ENCODE peak calls at places on chromosomes 6 and 20, in five cellular contexts. D is tibial nerve, T is H9, K is PC-9, N is GM12864. W is an unnamed sample.

GRCh38 chr6:13767121-13767794 is 47.1 kb downstream of the MCUR1 start:
- DNase-seq in K (no peak), N (no peak), D (peak; percentile 57), T (peak; percentile 50), W (no peak)

GRCh38 chr20:3679749-3680700 is 1.8 kb downstream of the ADAM33 start:
- DNase-seq in N (no peak), K (no peak), T (no peak), D (peak; percentile 63), W (no peak)

GRCh38 chr6:149925974-149926777 is 3.3 kb upstream of the RAET1G start:
- DNase-seq in K (peak; percentile 66), T (peak; percentile 90), D (peak; percentile 96), N (no peak), W (no peak)

GRCh38 chr6:129750390-129750789 is 40.4 kb upstream of the ARHGAP18 start:
- DNase-seq in K (no peak), T (no peak), D (no peak), N (no peak), W (no peak)

GRCh38 chr6:13466304-13467215 is 20.8 kb downstream of the GFOD1 start:
- DNase-seq in N (no peak), T (no peak), D (no peak), K (no peak), W (no peak)

GRCh38 chr6:89368107-89368506 is 15.6 kb upstream of the UBE2J1 start:
- DNase-seq in N (no peak), K (no peak), D (peak; percentile 80), T (no peak), W (no peak)

GRCh38 chr20:37800618-37801017 is 102.3 kb upstream of the VSTM2L start:
- DNase-seq in T (no peak), N (no peak), K (no peak), D (no peak), W (no peak)

GRCh38 chr6:159217595-159218275 is 48.5 kb downstream of the FNDC1 start:
- DNase-seq in D (no peak), T (peak; percentile 86), N (no peak), K (no peak), W (peak; percentile 24)

GRCh38 chr6:3538536-3538935 is 81.7 kb upstream of the SLC22A23 start:
- DNase-seq in N (no peak), K (no peak), T (no peak), D (no peak), W (no peak)

GRCh38 chr20:54062812-54063280 is 7.5 kb downstream of the BCAS1 start:
- DNase-seq in K (peak; percentile 60), T (no peak), N (no peak), D (no peak), W (no peak)

GRCh38 chr6:87102296-87102695 is 7.4 kb upstream of the CGA start:
- DNase-seq in D (no peak), T (no peak), N (no peak), K (no peak), W (no peak)

GRCh38 chr6:30447237-30447636 is 42.1 kb upstream of the HLA-E start:
- DNase-seq in T (peak; percentile 83), K (no peak), N (no peak), D (no peak), W (no peak)

GRCh38 chr6:80541186-80541585 is 434.7 kb downstream of the BCKDHB start:
- DNase-seq in N (no peak), T (no peak), K (peak; percentile 84), D (no peak), W (no peak)

GRCh38 chr20:50533464-50533863 is 23.3 kb downstream of the PTPN1 start:
- DNase-seq in T (no peak), D (no peak), K (no peak), N (no peak), W (no peak)

GRCh38 chr20:45456632-45457031 is 12.9 kb upstream of the WFDC2 start:
- DNase-seq in N (no peak), T (peak; percentile 73), D (no peak), K (no peak), W (no peak)

GRCh38 chr6:156508923-156509322 is 268.3 kb upstream of the ARID1B start:
- DNase-seq in D (no peak), N (no peak), K (no peak), T (no peak), W (no peak)

GRCh38 chr6:11609324-11610071 is 71.9 kb downstream of the TMEM170B start:
- DNase-seq in T (no peak), K (peak; percentile 80), D (no peak), N (no peak), W (no peak)

GRCh38 chr20:8076505-8077498 is 55.3 kb upstream of the PLCB1 start:
- DNase-seq in K (no peak), D (no peak), N (no peak), T (no peak), W (no peak)

GRCh38 chr20:39568090-39568489 is 605.9 kb downstream of the DHX35 start:
- DNase-seq in D (no peak), T (no peak), N (no peak), K (no peak), W (peak; percentile 30)

DNA sequence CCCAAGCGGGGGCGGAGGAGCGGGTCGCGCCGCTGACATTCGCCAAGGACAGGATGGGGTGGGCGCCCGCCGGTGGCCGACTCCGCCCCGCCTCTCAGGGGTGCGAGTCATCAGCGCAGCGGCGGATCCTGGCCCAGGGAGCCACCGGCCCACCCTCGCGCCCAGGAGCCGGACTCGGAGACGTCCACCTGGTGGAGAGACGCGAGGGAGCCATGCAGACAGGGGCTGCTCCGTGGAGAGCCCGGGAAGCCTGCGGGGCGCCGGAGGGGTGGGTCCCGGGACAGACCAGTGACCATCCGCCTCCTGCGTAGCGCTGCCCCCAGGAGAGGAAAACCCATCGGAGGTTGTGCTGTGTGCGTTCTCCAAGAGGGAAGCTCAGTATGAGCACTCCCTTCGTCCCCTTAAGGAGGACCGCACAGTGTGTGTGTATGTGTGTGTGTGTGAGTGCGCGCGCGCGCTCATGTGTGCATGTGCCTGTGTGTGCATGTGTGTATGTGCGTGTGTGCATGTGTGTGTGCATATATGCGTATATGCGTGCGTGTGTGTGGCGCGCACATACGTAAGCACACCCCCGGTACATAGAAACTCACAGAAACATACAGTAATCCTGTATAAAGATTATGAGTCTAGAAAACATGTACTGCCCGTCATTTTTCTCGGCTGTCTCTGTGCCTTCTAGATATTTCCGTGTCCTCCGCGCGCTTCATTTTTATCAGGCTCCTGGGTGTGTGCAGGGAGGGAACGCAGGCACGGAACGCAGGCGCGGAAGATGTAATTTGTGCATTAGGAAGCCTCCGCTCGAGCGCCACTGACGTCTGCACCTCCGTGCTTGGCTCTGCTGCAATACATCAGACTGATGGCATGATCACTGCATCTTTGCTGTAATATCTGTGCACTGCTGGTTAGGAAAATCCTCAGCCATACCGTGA is 158.9 kb downstream of the TBXT start:
- DNase-seq in K (no peak), N (no peak), D (no peak), T (peak; percentile 53), W (no peak)
- TF ChIP-seq CTCF in K (no peak), N (no peak), D (no peak), T (peak; percentile 24), W (no peak)

GRCh38 chr20:10447028-10447427 is 11.9 kb downstream of the SLX4IP start:
- DNase-seq in K (peak; percentile 52), N (peak; percentile 84), T (no peak), D (no peak), W (peak; percentile 47)
- TF ChIP-seq CTCF in K (no peak), N (no peak), T (no peak), D (no peak), W (no peak)

GRCh38 chr6:10413850-10414765 is 766 bp downstream of the TFAP2A start:
- DNase-seq in K (peak; percentile 63), D (no peak), N (no peak), T (peak; percentile 67), W (no peak)
- TF ChIP-seq CTCF in K (no peak), D (no peak), N (no peak), T (peak; percentile 31), W (no peak)

GRCh38 chr20:34673411-34673810 is 3.5 kb downstream of the PIGU start:
- DNase-seq in D (no peak), T (no peak), K (no peak), N (no peak), W (no peak)

GRCh38 chr20:34675993-34676641 is 775 bp downstream of the PIGU start:
- DNase-seq in K (no peak), T (no peak), N (no peak), D (no peak), W (no peak)

GRCh38 chr20:34675561-34675960 is 1.3 kb downstream of the PIGU start:
- DNase-seq in N (no peak), K (no peak), D (no peak), T (no peak), W (no peak)

GRCh38 chr20:34680586-34680985 is 3.7 kb upstream of the PIGU start:
- DNase-seq in N (no peak), D (no peak), K (peak; percentile 43), T (no peak), W (no peak)

GRCh38 chr20:34676642-34677373 is at the start of gene PIGU:
- DNase-seq in K (peak; percentile 83), T (peak; percentile 93), N (peak; percentile 92), D (peak; percentile 85), W (peak; percentile 99)
- TF ChIP-seq CTCF in K (no peak), T (peak; percentile 28), N (no peak), D (peak; percentile 34), W (no peak)

GRCh38 chr20:21202284-21202683 is 76.4 kb downstream of the KIZ start:
- DNase-seq in T (no peak), D (no peak), K (peak; percentile 88), N (no peak), W (no peak)
- TF ChIP-seq CTCF in T (no peak), D (no peak), K (no peak), N (no peak), W (no peak)

DNA sequence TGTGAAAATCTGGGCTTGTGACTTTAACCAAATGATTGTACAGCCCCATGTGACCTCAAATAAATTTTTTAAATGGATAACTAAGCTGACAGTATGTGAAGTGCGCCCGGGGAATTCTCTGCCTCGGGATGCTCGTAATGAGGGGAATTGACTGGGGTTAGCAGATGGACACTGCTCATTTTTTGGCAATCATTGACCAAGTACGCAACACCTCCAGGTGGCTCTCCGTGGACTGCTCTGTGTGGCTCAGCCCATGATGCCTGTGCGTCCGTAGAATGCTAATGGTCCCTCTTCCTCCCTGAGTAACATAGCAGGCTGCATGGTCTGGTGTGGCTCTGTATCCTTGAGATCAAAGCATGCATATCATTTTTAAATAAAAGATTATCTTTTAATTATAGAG is 42.4 kb downstream of the FARS2 start:
- DNase-seq in D (no peak), T (no peak), K (no peak), N (no peak), W (no peak)
- TF ChIP-seq CTCF in D (no peak), T (no peak), K (no peak), N (no peak), W (no peak)

GRCh38 chr6:1687402-1687801 is 77.7 kb downstream of the FOXC1 start:
- DNase-seq in D (no peak), K (no peak), T (no peak), N (no peak), W (no peak)

GRCh38 chr6:1689141-1689540 is 79.4 kb downstream of the FOXC1 start:
- DNase-seq in D (no peak), N (no peak), K (peak; percentile 87), T (no peak), W (no peak)

GRCh38 chr6:1688396-1688795 is 78.7 kb downstream of the FOXC1 start:
- DNase-seq in T (no peak), D (no peak), K (no peak), N (no peak), W (no peak)

GRCh38 chr6:1686117-1687098 is 76.7 kb downstream of the FOXC1 start:
- DNase-seq in T (no peak), K (peak; percentile 90), N (no peak), D (no peak), W (no peak)
- TF ChIP-seq CTCF in T (peak; percentile 44), K (peak; percentile 61), N (no peak), D (no peak), W (no peak)